ENCODE peak calls at places on chromosomes 4 and X, in ten cellular contexts. K, T, L, Z, H, V, B, M, Q and I are unnamed samples.

GRCh38 chrX:132071260-132071659 is 48.2 kb downstream of the STK26 start:
- DNase-seq in H (no peak), L (no peak), V (no peak), K (no peak), B (no peak), T (no peak), Q (no peak), Z (no peak), M (no peak), I (no peak)

GRCh38 chr4:87105101-87105852 is 115.1 kb downstream of the KLHL8 start:
- DNase-seq in T (no peak), L (no peak), V (no peak), Q (no peak), Z (peak), H (no peak), B (no peak), K (no peak), M (no peak), I (no peak)

GRCh38 chr4:23822181-23822580 is 67.7 kb downstream of the PPARGC1A start:
- DNase-seq in K (no peak), V (no peak), Z (no peak), B (peak), T (no peak), H (no peak), M (no peak), Q (no peak), L (no peak), I (no peak)

GRCh38 chrX:789096-789495 is 158.5 kb downstream of the SHOX start:
- DNase-seq in M (no peak), Z (no peak), L (no peak), Q (no peak), H (no peak), V (no peak), K (no peak), T (no peak), B (no peak), I (no peak)

GRCh38 chrX:80432863-80433262 is 12.6 kb downstream of the TENT5D start:
- DNase-seq in H (no peak), V (no peak), K (no peak), L (no peak), Z (no peak), M (no peak), Q (peak), T (no peak), B (no peak), I (no peak)

GRCh38 chrX:28847423-28847822 is 260.2 kb downstream of the IL1RAPL1 start:
- DNase-seq in B (peak), K (no peak), Z (no peak), L (no peak), H (no peak), M (no peak), T (no peak), V (peak), Q (no peak), I (peak)

GRCh38 chrX:132207996-132208395 is 11.3 kb downstream of the RAP2C start:
- DNase-seq in Q (no peak), Z (no peak), T (no peak), M (no peak), K (no peak), V (no peak), B (no peak), L (no peak), H (no peak), I (no peak)

GRCh38 chrX:649166-649565 is 18.6 kb downstream of the SHOX start:
- DNase-seq in Q (no peak), Z (no peak), M (no peak), K (no peak), B (no peak), T (no peak), L (no peak), H (no peak), V (no peak), I (no peak)

GRCh38 chr4:55426518-55426917 is 30.8 kb downstream of the TMEM165 start:
- DNase-seq in T (no peak), B (no peak), Q (no peak), Z (no peak), V (no peak), M (no peak), L (no peak), H (no peak), K (no peak), I (no peak)

GRCh38 chr4:110480741-110481271 is 4.9 kb downstream of the ENPEP start:
- DNase-seq in V (no peak), K (no peak), B (no peak), L (no peak), M (no peak), H (no peak), Q (no peak), Z (no peak), T (no peak), I (no peak)

GRCh38 chr4:25723409-25723808 is 67.8 kb downstream of the SLC34A2 start:
- DNase-seq in K (no peak), L (no peak), B (no peak), H (no peak), T (no peak), V (no peak), Z (no peak), Q (no peak), M (no peak), I (no peak)

GRCh38 chrX:151828434-151829080 is 84.1 kb upstream of the MAGEA4 start:
- DNase-seq in M (no peak), K (no peak), Q (no peak), L (no peak), B (no peak), V (no peak), T (no peak), Z (no peak), H (no peak), I (no peak)

GRCh38 chr4:19736968-19737756 is 514.5 kb upstream of the SLIT2 start:
- DNase-seq in M (no peak), T (no peak), Q (no peak), L (no peak), B (no peak), V (no peak), Z (no peak), K (no peak), H (no peak), I (no peak)

GRCh38 chrX:149036086-149036485 is 469.0 kb downstream of the IDS start:
- DNase-seq in V (no peak), K (no peak), B (no peak), L (no peak), M (no peak), H (no peak), Z (no peak), Q (no peak), T (no peak), I (no peak)

GRCh38 chrX:50497067-50497466 is 26.4 kb upstream of the DGKK start:
- DNase-seq in Q (no peak), H (no peak), T (no peak), Z (no peak), K (no peak), M (no peak), B (no peak), L (no peak), V (no peak), I (no peak)

GRCh38 chr4:74014332-74014731 is 15.9 kb upstream of the CXCL5 start:
- DNase-seq in Q (no peak), L (no peak), K (no peak), B (no peak), V (no peak), T (no peak), H (no peak), Z (no peak), M (no peak), I (no peak)

GRCh38 chr4:183377491-183377890 is 55.3 kb upstream of the CLDN24 start:
- DNase-seq in L (no peak), T (no peak), Z (no peak), B (no peak), H (no peak), Q (no peak), V (no peak), K (no peak), M (no peak), I (no peak)

GRCh38 chr4:53321151-53321987 is 44.5 kb downstream of the SCFD2 start:
- DNase-seq in Z (no peak), K (no peak), B (peak), Q (no peak), L (no peak), H (no peak), T (no peak), M (no peak), V (peak), I (no peak)

GRCh38 chr4:4857809-4858508 is 1.5 kb upstream of the MSX1 start:
- DNase-seq in T (no peak), K (no peak), Z (no peak), B (no peak), Q (no peak), H (no peak), L (no peak), M (no peak), V (no peak), I (no peak)

GRCh38 chrX:7570432-7571009 is 272.4 kb upstream of the VCX start:
- DNase-seq in L (no peak), K (no peak), M (no peak), H (no peak), V (no peak), T (no peak), Q (no peak), Z (no peak), B (no peak), I (no peak)

GRCh38 chrX:145729635-145730034 is 88.0 kb upstream of the SLITRK2 start:
- DNase-seq in K (no peak), B (no peak), Z (no peak), Q (no peak), T (no peak), L (no peak), H (no peak), M (no peak), V (peak), I (peak)

GRCh38 chr4:83109480-83110221 is 4.9 kb downstream of the PLAC8 start:
- DNase-seq in V (peak), Z (peak), T (no peak), Q (no peak), H (peak), B (no peak), L (peak), K (peak), M (no peak), I (no peak)

GRCh38 chrX:57964975-57965374 is 54.7 kb upstream of the ZXDA start:
- DNase-seq in Z (no peak), L (no peak), Q (no peak), V (no peak), T (no peak), M (no peak), K (no peak), H (no peak), B (no peak), I (no peak)

GRCh38 chr4:142940614-142941013 is 94.5 kb upstream of the INPP4B start:
- DNase-seq in Z (no peak), K (no peak), T (no peak), H (no peak), V (no peak), M (no peak), L (no peak), Q (no peak), B (no peak), I (no peak)

GRCh38 chr4:40363945-40364344 is 28.8 kb downstream of the CHRNA9 start:
- DNase-seq in B (no peak), L (no peak), K (no peak), H (no peak), M (no peak), Q (no peak), T (no peak), Z (no peak), V (no peak), I (no peak)

GRCh38 chrX:85004255-85004654 is 578 bp downstream of the APOOL start:
- DNase-seq in V (no peak), Z (no peak), L (no peak), M (no peak), T (no peak), H (no peak), Q (peak), B (no peak), K (no peak), I (no peak)